ENCODE peak calls at places on chromosomes 3 and 15, in four cellular contexts. X, L, I and T are unnamed samples.

GRCh38 chr15:92810418-92811138 is 89.5 kb upstream of the CHD2 start:
- DNase-seq in X (peak; percentile 75), L (no peak), I (no peak), T (no peak)

GRCh38 chr3:66797916-66798560 is 200.1 kb upstream of the KBTBD8 start:
- DNase-seq in X (peak; percentile 39), L (peak; percentile 78), I (no peak), T (no peak)

GRCh38 chr3:71057526-71057894 is 526.0 kb downstream of the FOXP1 start:
- DNase-seq in X (no peak), L (no peak), I (no peak), T (no peak)

GRCh38 chr3:31250116-31250813 is 282.5 kb upstream of the STT3B start:
- DNase-seq in X (no peak), L (no peak), I (no peak), T (no peak)

GRCh38 chr3:141561426-141562034 is 74.7 kb downstream of the RASA2 start:
- DNase-seq in X (peak; percentile 24), L (peak; percentile 79), I (no peak), T (peak; percentile 33)

GRCh38 chr3:30625541-30626438 is 19.4 kb downstream of the TGFBR2 start:
- DNase-seq in X (no peak), L (no peak), I (no peak), T (no peak)

GRCh38 chr3:185549111-185549510 is 3.3 kb downstream of the LIPH start:
- DNase-seq in X (peak; percentile 57), L (peak; percentile 92), I (no peak), T (no peak)

GRCh38 chr3:48795997-48796732 is 51.5 kb downstream of the PRKAR2A start:
- DNase-seq in X (no peak), L (no peak), I (no peak), T (no peak)

GRCh38 chr3:139808196-139808595 is 126.8 kb upstream of the CLSTN2 start:
- DNase-seq in X (no peak), L (no peak), I (no peak), T (no peak)

GRCh38 chr3:55750525-55750924 is 263.4 kb upstream of the WNT5A start:
- DNase-seq in X (no peak), L (no peak), I (no peak), T (no peak)

GRCh38 chr3:125433611-125434041 is 58.5 kb upstream of the ZNF148 start:
- DNase-seq in X (no peak), L (no peak), I (no peak), T (no peak)

GRCh38 chr15:80154336-80154735 is 1.5 kb downstream of the FAH start:
- DNase-seq in X (no peak), L (no peak), I (no peak), T (no peak)

GRCh38 chr3:197458179-197458707 is 97.5 kb downstream of the BDH1 start:
- DNase-seq in X (no peak), L (peak; percentile 84), I (no peak), T (peak; percentile 44)

GRCh38 chr3:20052851-20053250 is 12.6 kb downstream of the KAT2B start:
- DNase-seq in X (no peak), L (no peak), I (no peak), T (no peak)

DNA sequence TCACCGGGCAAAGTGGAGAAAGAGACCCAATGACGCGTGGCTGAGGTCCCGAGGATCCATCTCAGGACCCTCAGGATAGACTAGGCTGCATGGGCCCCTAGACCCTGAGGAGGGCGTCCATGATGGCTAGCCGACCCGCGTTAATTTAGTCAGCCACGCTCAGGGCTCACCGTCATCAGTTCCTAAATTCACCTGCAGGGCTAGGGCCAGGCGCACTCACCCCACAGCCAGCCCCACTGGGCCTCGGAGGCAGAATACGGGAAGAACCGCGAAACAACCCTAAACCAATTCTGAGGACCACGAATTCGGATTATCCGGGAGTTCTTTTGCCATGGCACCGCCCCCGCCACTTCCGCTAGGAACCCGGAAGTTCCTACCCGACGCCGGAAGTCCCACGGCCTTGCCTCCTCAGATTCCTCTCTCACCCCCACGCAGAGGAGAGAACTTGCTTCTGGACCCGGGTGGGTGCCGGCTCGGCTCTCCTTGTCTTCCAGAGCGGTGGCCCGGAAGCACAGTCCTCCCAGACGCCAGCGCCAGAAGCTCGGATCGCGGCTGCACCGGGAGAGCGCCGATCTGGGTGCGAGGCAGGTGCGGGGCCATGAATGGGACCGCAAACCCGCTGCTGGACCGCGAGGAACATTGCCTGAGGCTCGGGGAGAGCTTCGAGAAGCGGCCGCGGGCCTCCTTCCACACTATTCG is at the start of the genes EAF1 and METTL6:
- DNase-seq in X (peak; percentile 84), L (peak; percentile 93), I (peak; percentile 79), T (peak; percentile 92)
- TF ChIP-seq CTCF in X (no peak), L (peak; percentile 16), I (peak; percentile 11), T (no peak)

GRCh38 chr3:130539005-130539404 is 22.0 kb downstream of the COL6A6 start:
- DNase-seq in X (peak; percentile 16), L (peak; percentile 81), I (no peak), T (peak; percentile 33)
- TF ChIP-seq CTCF in X (peak; percentile 47), L (peak; percentile 78), I (peak; percentile 54), T (peak; percentile 61)

GRCh38 chr3:73571238-73571741 is 53.5 kb downstream of the PDZRN3 start:
- DNase-seq in X (no peak), L (no peak), I (no peak), T (no peak)
- TF ChIP-seq CTCF in X (no peak), L (no peak), I (no peak), T (no peak)

DNA sequence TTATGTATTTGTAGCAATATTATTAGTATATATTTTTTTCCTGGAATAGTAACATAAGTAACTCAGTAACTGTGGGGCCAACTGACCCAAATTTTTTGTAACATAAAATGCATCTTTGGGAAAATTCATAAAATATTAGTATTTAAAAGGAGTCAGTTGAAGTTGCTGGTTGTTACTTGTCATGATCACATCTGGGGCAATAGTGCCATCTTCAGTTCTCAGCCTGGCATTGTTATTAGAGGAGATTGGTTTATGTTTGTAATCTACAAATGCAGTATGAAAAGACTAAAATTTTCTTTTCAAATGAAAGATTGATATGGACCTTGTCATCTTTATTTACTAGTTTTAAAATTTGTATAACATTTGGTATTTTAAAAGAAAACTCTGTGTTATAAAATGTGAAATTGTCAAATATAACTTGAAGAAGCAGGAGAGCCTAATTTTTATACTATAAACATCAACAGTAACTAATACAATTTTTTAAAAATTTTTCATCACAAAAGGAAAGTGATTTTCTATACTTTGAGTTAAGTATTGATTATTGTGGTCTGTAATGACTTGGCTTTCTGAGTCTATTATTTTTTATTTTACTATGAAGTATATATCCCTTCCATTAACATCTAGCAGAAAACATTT is 38.8 kb upstream of the MLF1 start:
- DNase-seq in X (peak; percentile 10), L (peak; percentile 63), I (no peak), T (peak; percentile 12)
- TF ChIP-seq CTCF in X (peak; percentile 42), L (peak; percentile 77), I (peak; percentile 42), T (peak; percentile 50)